ENCODE peak calls at places on chromosome 12, in eight cellular contexts. One of them, this sample, is unnamed.

GRCh38 chr12:7497661-7498060 is 5.9 kb downstream of the CD163 start:
- DNase-seq in stimulated activated CD4-positive, alpha-beta T cell treated with anti-CD3 and anti-CD28 coated beads, Interleukin-15, amount 100 ng/mL, for 1 hour: no peak
- DNase-seq in ELR: peak
- DNase-seq in NAMALWA: no peak
- DNase-seq in left lung: no peak
- DNase-seq in endothelial cell: no peak
- DNase-seq in right lobe of liver: no peak
- DNase-seq in lower leg skin: no peak
- DNase-seq in this sample: peak

GRCh38 chr12:1350055-1350933 is 244.1 kb downstream of the FBXL14 start:
- DNase-seq in stimulated activated CD4-positive, alpha-beta T cell treated with anti-CD3 and anti-CD28 coated beads, Interleukin-15, amount 100 ng/mL, for 1 hour: no peak
- DNase-seq in ELR: peak
- DNase-seq in NAMALWA: no peak
- DNase-seq in left lung: no peak
- DNase-seq in endothelial cell: no peak
- DNase-seq in right lobe of liver: no peak
- DNase-seq in lower leg skin: no peak
- DNase-seq in this sample: peak

GRCh38 chr12:6038160-6038559 is 86.3 kb downstream of the VWF start:
- DNase-seq in stimulated activated CD4-positive, alpha-beta T cell treated with anti-CD3 and anti-CD28 coated beads, Interleukin-15, amount 100 ng/mL, for 1 hour: no peak
- DNase-seq in ELR: peak
- DNase-seq in NAMALWA: peak
- DNase-seq in left lung: no peak
- DNase-seq in endothelial cell: peak
- DNase-seq in right lobe of liver: no peak
- DNase-seq in lower leg skin: no peak
- DNase-seq in this sample: peak

GRCh38 chr12:109504068-109504467 is 26.6 kb downstream of the UBE3B start:
- DNase-seq in stimulated activated CD4-positive, alpha-beta T cell treated with anti-CD3 and anti-CD28 coated beads, Interleukin-15, amount 100 ng/mL, for 1 hour: no peak
- DNase-seq in ELR: no peak
- DNase-seq in NAMALWA: no peak
- DNase-seq in left lung: no peak
- DNase-seq in endothelial cell: no peak
- DNase-seq in right lobe of liver: no peak
- DNase-seq in lower leg skin: no peak
- DNase-seq in this sample: no peak

GRCh38 chr12:108704527-108704926 is 26.8 kb downstream of the CORO1C start:
- DNase-seq in stimulated activated CD4-positive, alpha-beta T cell treated with anti-CD3 and anti-CD28 coated beads, Interleukin-15, amount 100 ng/mL, for 1 hour: no peak
- DNase-seq in ELR: no peak
- DNase-seq in NAMALWA: no peak
- DNase-seq in left lung: no peak
- DNase-seq in endothelial cell: no peak
- DNase-seq in right lobe of liver: no peak
- DNase-seq in lower leg skin: no peak
- DNase-seq in this sample: no peak

GRCh38 chr12:113471619-113472171 is at the start of gene LHX5:
- DNase-seq in stimulated activated CD4-positive, alpha-beta T cell treated with anti-CD3 and anti-CD28 coated beads, Interleukin-15, amount 100 ng/mL, for 1 hour: no peak
- DNase-seq in ELR: no peak
- DNase-seq in NAMALWA: no peak
- DNase-seq in left lung: no peak
- DNase-seq in endothelial cell: no peak
- DNase-seq in right lobe of liver: no peak
- DNase-seq in lower leg skin: no peak
- DNase-seq in this sample: no peak

GRCh38 chr12:59472273-59472672 is 123.6 kb upstream of the SLC16A7 start:
- DNase-seq in stimulated activated CD4-positive, alpha-beta T cell treated with anti-CD3 and anti-CD28 coated beads, Interleukin-15, amount 100 ng/mL, for 1 hour: no peak
- DNase-seq in ELR: no peak
- DNase-seq in NAMALWA: no peak
- DNase-seq in left lung: peak
- DNase-seq in endothelial cell: no peak
- DNase-seq in right lobe of liver: no peak
- DNase-seq in lower leg skin: no peak
- DNase-seq in this sample: no peak

GRCh38 chr12:14473707-14474287 is 93.9 kb downstream of the PLBD1 start:
- DNase-seq in stimulated activated CD4-positive, alpha-beta T cell treated with anti-CD3 and anti-CD28 coated beads, Interleukin-15, amount 100 ng/mL, for 1 hour: no peak
- DNase-seq in ELR: peak
- DNase-seq in NAMALWA: peak
- DNase-seq in left lung: no peak
- DNase-seq in endothelial cell: no peak
- DNase-seq in right lobe of liver: no peak
- DNase-seq in lower leg skin: no peak
- DNase-seq in this sample: no peak

GRCh38 chr12:124747426-124748161 is 116.1 kb downstream of the SCARB1 start:
- DNase-seq in stimulated activated CD4-positive, alpha-beta T cell treated with anti-CD3 and anti-CD28 coated beads, Interleukin-15, amount 100 ng/mL, for 1 hour: no peak
- DNase-seq in ELR: peak
- DNase-seq in NAMALWA: no peak
- DNase-seq in left lung: no peak
- DNase-seq in endothelial cell: no peak
- DNase-seq in right lobe of liver: no peak
- DNase-seq in lower leg skin: no peak
- DNase-seq in this sample: peak

GRCh38 chr12:129404556-129404955 is 499.3 kb downstream of the TMEM132D start:
- DNase-seq in stimulated activated CD4-positive, alpha-beta T cell treated with anti-CD3 and anti-CD28 coated beads, Interleukin-15, amount 100 ng/mL, for 1 hour: no peak
- DNase-seq in ELR: no peak
- DNase-seq in NAMALWA: no peak
- DNase-seq in left lung: no peak
- DNase-seq in endothelial cell: no peak
- DNase-seq in right lobe of liver: no peak
- DNase-seq in lower leg skin: no peak
- DNase-seq in this sample: no peak

GRCh38 chr12:52370906-52371608 is 3.8 kb upstream of the KRT85 start:
- DNase-seq in stimulated activated CD4-positive, alpha-beta T cell treated with anti-CD3 and anti-CD28 coated beads, Interleukin-15, amount 100 ng/mL, for 1 hour: no peak
- DNase-seq in ELR: no peak
- DNase-seq in NAMALWA: no peak
- DNase-seq in left lung: peak
- DNase-seq in endothelial cell: no peak
- DNase-seq in right lobe of liver: no peak
- DNase-seq in lower leg skin: peak
- DNase-seq in this sample: peak

GRCh38 chr12:109477185-109477962 is at the start of the genes KCTD10 and UBE3B:
- DNase-seq in stimulated activated CD4-positive, alpha-beta T cell treated with anti-CD3 and anti-CD28 coated beads, Interleukin-15, amount 100 ng/mL, for 1 hour: peak
- DNase-seq in ELR: peak
- DNase-seq in NAMALWA: peak
- DNase-seq in left lung: peak
- DNase-seq in endothelial cell: peak
- DNase-seq in right lobe of liver: peak
- DNase-seq in lower leg skin: peak
- DNase-seq in this sample: peak

GRCh38 chr12:123083661-123084571 is 67.0 kb downstream of the PITPNM2 start:
- DNase-seq in stimulated activated CD4-positive, alpha-beta T cell treated with anti-CD3 and anti-CD28 coated beads, Interleukin-15, amount 100 ng/mL, for 1 hour: no peak
- DNase-seq in ELR: no peak
- DNase-seq in NAMALWA: peak
- DNase-seq in left lung: no peak
- DNase-seq in endothelial cell: no peak
- DNase-seq in right lobe of liver: no peak
- DNase-seq in lower leg skin: no peak
- DNase-seq in this sample: no peak

GRCh38 chr12:41681898-41682297 is 462.8 kb downstream of the GXYLT1 start:
- DNase-seq in stimulated activated CD4-positive, alpha-beta T cell treated with anti-CD3 and anti-CD28 coated beads, Interleukin-15, amount 100 ng/mL, for 1 hour: no peak
- DNase-seq in ELR: no peak
- DNase-seq in NAMALWA: no peak
- DNase-seq in left lung: no peak
- DNase-seq in endothelial cell: no peak
- DNase-seq in right lobe of liver: no peak
- DNase-seq in lower leg skin: no peak
- DNase-seq in this sample: no peak

GRCh38 chr12:6569312-6569711 is 1.2 kb upstream of the NOP2 start:
- DNase-seq in stimulated activated CD4-positive, alpha-beta T cell treated with anti-CD3 and anti-CD28 coated beads, Interleukin-15, amount 100 ng/mL, for 1 hour: no peak
- DNase-seq in ELR: no peak
- DNase-seq in NAMALWA: no peak
- DNase-seq in left lung: no peak
- DNase-seq in endothelial cell: no peak
- DNase-seq in right lobe of liver: no peak
- DNase-seq in lower leg skin: no peak
- DNase-seq in this sample: no peak

GRCh38 chr12:58086006-58086405 is 144.6 kb downstream of the ATP23 start:
- DNase-seq in stimulated activated CD4-positive, alpha-beta T cell treated with anti-CD3 and anti-CD28 coated beads, Interleukin-15, amount 100 ng/mL, for 1 hour: no peak
- DNase-seq in ELR: no peak
- DNase-seq in NAMALWA: no peak
- DNase-seq in left lung: no peak
- DNase-seq in endothelial cell: no peak
- DNase-seq in right lobe of liver: no peak
- DNase-seq in lower leg skin: no peak
- DNase-seq in this sample: no peak

GRCh38 chr12:2851931-2852330 is 4.9 kb downstream of the TEX52 start:
- DNase-seq in stimulated activated CD4-positive, alpha-beta T cell treated with anti-CD3 and anti-CD28 coated beads, Interleukin-15, amount 100 ng/mL, for 1 hour: no peak
- DNase-seq in ELR: no peak
- DNase-seq in NAMALWA: no peak
- DNase-seq in left lung: no peak
- DNase-seq in endothelial cell: no peak
- DNase-seq in right lobe of liver: no peak
- DNase-seq in lower leg skin: no peak
- DNase-seq in this sample: no peak

GRCh38 chr12:105352049-105352448 is 21.6 kb downstream of the C12orf75 start:
- DNase-seq in stimulated activated CD4-positive, alpha-beta T cell treated with anti-CD3 and anti-CD28 coated beads, Interleukin-15, amount 100 ng/mL, for 1 hour: no peak
- DNase-seq in ELR: no peak
- DNase-seq in NAMALWA: no peak
- DNase-seq in left lung: no peak
- DNase-seq in endothelial cell: no peak
- DNase-seq in right lobe of liver: no peak
- DNase-seq in lower leg skin: no peak
- DNase-seq in this sample: no peak

GRCh38 chr12:77615331-77615730 is 215.4 kb upstream of the NAV3 start:
- DNase-seq in stimulated activated CD4-positive, alpha-beta T cell treated with anti-CD3 and anti-CD28 coated beads, Interleukin-15, amount 100 ng/mL, for 1 hour: no peak
- DNase-seq in ELR: peak
- DNase-seq in NAMALWA: peak
- DNase-seq in left lung: no peak
- DNase-seq in endothelial cell: no peak
- DNase-seq in right lobe of liver: no peak
- DNase-seq in lower leg skin: no peak
- DNase-seq in this sample: no peak

GRCh38 chr12:49233842-49234526 is 30.9 kb upstream of the TUBA1C start:
- DNase-seq in stimulated activated CD4-positive, alpha-beta T cell treated with anti-CD3 and anti-CD28 coated beads, Interleukin-15, amount 100 ng/mL, for 1 hour: no peak
- DNase-seq in ELR: no peak
- DNase-seq in NAMALWA: no peak
- DNase-seq in left lung: peak
- DNase-seq in endothelial cell: no peak
- DNase-seq in right lobe of liver: peak
- DNase-seq in lower leg skin: peak
- DNase-seq in this sample: no peak

GRCh38 chr12:6765634-6766581 is at the start of gene PTMS:
- DNase-seq in stimulated activated CD4-positive, alpha-beta T cell treated with anti-CD3 and anti-CD28 coated beads, Interleukin-15, amount 100 ng/mL, for 1 hour: no peak
- DNase-seq in ELR: peak
- DNase-seq in NAMALWA: no peak
- DNase-seq in left lung: peak
- DNase-seq in endothelial cell: peak
- DNase-seq in right lobe of liver: peak
- DNase-seq in lower leg skin: peak
- DNase-seq in this sample: peak

GRCh38 chr12:112116232-112117060 is 7.9 kb upstream of the NAA25 start:
- DNase-seq in stimulated activated CD4-positive, alpha-beta T cell treated with anti-CD3 and anti-CD28 coated beads, Interleukin-15, amount 100 ng/mL, for 1 hour: no peak
- DNase-seq in ELR: peak
- DNase-seq in NAMALWA: peak
- DNase-seq in left lung: peak
- DNase-seq in endothelial cell: peak
- DNase-seq in right lobe of liver: peak
- DNase-seq in lower leg skin: no peak
- DNase-seq in this sample: no peak

GRCh38 chr12:71315328-71315960 is 124.2 kb upstream of the LGR5 start:
- DNase-seq in stimulated activated CD4-positive, alpha-beta T cell treated with anti-CD3 and anti-CD28 coated beads, Interleukin-15, amount 100 ng/mL, for 1 hour: no peak
- DNase-seq in ELR: no peak
- DNase-seq in NAMALWA: no peak
- DNase-seq in left lung: peak
- DNase-seq in endothelial cell: no peak
- DNase-seq in right lobe of liver: no peak
- DNase-seq in lower leg skin: no peak
- DNase-seq in this sample: no peak

GRCh38 chr12:110065540-110065939 is 17.2 kb upstream of the C12orf76 start:
- DNase-seq in stimulated activated CD4-positive, alpha-beta T cell treated with anti-CD3 and anti-CD28 coated beads, Interleukin-15, amount 100 ng/mL, for 1 hour: no peak
- DNase-seq in ELR: no peak
- DNase-seq in NAMALWA: no peak
- DNase-seq in left lung: no peak
- DNase-seq in endothelial cell: no peak
- DNase-seq in right lobe of liver: no peak
- DNase-seq in lower leg skin: no peak
- DNase-seq in this sample: no peak

GRCh38 chr12:42749239-42749638 is 159.7 kb upstream of the PRICKLE1 start:
- DNase-seq in stimulated activated CD4-positive, alpha-beta T cell treated with anti-CD3 and anti-CD28 coated beads, Interleukin-15, amount 100 ng/mL, for 1 hour: no peak
- DNase-seq in ELR: no peak
- DNase-seq in NAMALWA: no peak
- DNase-seq in left lung: no peak
- DNase-seq in endothelial cell: no peak
- DNase-seq in right lobe of liver: no peak
- DNase-seq in lower leg skin: no peak
- DNase-seq in this sample: no peak

GRCh38 chr12:119593578-119594398 is at the start of gene TMEM233:
- DNase-seq in stimulated activated CD4-positive, alpha-beta T cell treated with anti-CD3 and anti-CD28 coated beads, Interleukin-15, amount 100 ng/mL, for 1 hour: no peak
- DNase-seq in ELR: no peak
- DNase-seq in NAMALWA: no peak
- DNase-seq in left lung: no peak
- DNase-seq in endothelial cell: peak
- DNase-seq in right lobe of liver: no peak
- DNase-seq in lower leg skin: no peak
- DNase-seq in this sample: peak

GRCh38 chr12:54416908-54417603 is 2.0 kb downstream of the ITGA5 start:
- DNase-seq in stimulated activated CD4-positive, alpha-beta T cell treated with anti-CD3 and anti-CD28 coated beads, Interleukin-15, amount 100 ng/mL, for 1 hour: no peak
- DNase-seq in ELR: no peak
- DNase-seq in NAMALWA: no peak
- DNase-seq in left lung: no peak
- DNase-seq in endothelial cell: no peak
- DNase-seq in right lobe of liver: no peak
- DNase-seq in lower leg skin: no peak
- DNase-seq in this sample: no peak

This sample was measured in GM03348.